ENCODE peak calls at places on chromosome 13, in ten cellular contexts. R is suprapubic skin, J is left ventricle myocardium inferior, L is A673, E is left lung, Y is heart right ventricle, B is GM12878, Q is DND-41, O is spleen, H is HepG2. V is an unnamed sample. For H3K36me3, the result is how much of the 10 kb centered on the place peaks cover.

GRCh38 chr13:106529415-106530208 is 5.8 kb downstream of the EFNB2 start:
- DNase-seq in R (no peak), J (no peak), L (no peak), E (no peak), Y (no peak), B (no peak), Q (no peak), O (no peak), H (no peak), V (no peak)

GRCh38 chr13:77448689-77449088 is 86.8 kb upstream of the SCEL start:
- DNase-seq in R (no peak), J (no peak), L (no peak), E (no peak), Y (no peak), B (no peak), Q (no peak), O (no peak), H (no peak), V (no peak)

GRCh38 chr13:28574617-28575142 is 79.8 kb upstream of the FLT1 start:
- DNase-seq in R (no peak), J (no peak), L (peak), E (no peak), Y (no peak), B (peak), Q (no peak), O (no peak), H (peak), V (no peak)

GRCh38 chr13:46382224-46382623 is 4.8 kb downstream of the RUBCNL start:
- DNase-seq in R (no peak), J (no peak), L (no peak), E (no peak), Y (no peak), B (no peak), Q (no peak), O (no peak), H (no peak), V (no peak)

GRCh38 chr13:111876506-111876905 is 190.4 kb upstream of the SOX1 start:
- DNase-seq in R (no peak), J (no peak), L (no peak), E (peak), Y (no peak), B (no peak), Q (no peak), O (no peak), H (no peak), V (no peak)

GRCh38 chr13:94459116-94459515 is 20.4 kb downstream of the DCT start:
- DNase-seq in R (no peak), J (no peak), L (no peak), E (no peak), Y (no peak), B (no peak), Q (no peak), O (no peak), H (no peak), V (no peak)

GRCh38 chr13:106523566-106523965 is 11.9 kb downstream of the EFNB2 start:
- DNase-seq in R (no peak), J (no peak), L (no peak), E (no peak), Y (no peak), B (no peak), Q (no peak), O (no peak), H (no peak), V (no peak)

GRCh38 chr13:103694471-103694870 is 628.3 kb upstream of the SLC10A2 start:
- DNase-seq in R (no peak), J (no peak), L (no peak), E (no peak), Y (no peak), B (no peak), Q (no peak), O (no peak), H (no peak), V (no peak)

GRCh38 chr13:77874406-77874805 is 44.2 kb downstream of the EDNRB start:
- DNase-seq in R (no peak), J (no peak), L (no peak), E (no peak), Y (no peak), B (no peak), Q (no peak), O (no peak), H (no peak), V (no peak)

GRCh38 chr13:36763322-36763721 is 55.7 kb upstream of the RFXAP start:
- DNase-seq in R (no peak), J (no peak), L (peak), E (no peak), Y (no peak), B (no peak), Q (no peak), O (no peak), H (no peak), V (no peak)

GRCh38 chr13:109436055-109436622 is 350.2 kb downstream of the IRS2 start:
- DNase-seq in R (no peak), J (no peak), L (no peak), E (no peak), Y (no peak), B (no peak), Q (no peak), O (no peak), H (no peak), V (no peak)

GRCh38 chr13:112012705-112013085 is 54.3 kb upstream of the SOX1 start:
- DNase-seq in R (no peak), J (no peak), L (no peak), E (no peak), Y (no peak), B (no peak), Q (no peak), O (no peak), H (no peak), V (no peak)

GRCh38 chr13:50826035-50826434 is 17.5 kb downstream of the DLEU7 start:
- DNase-seq in R (no peak), J (no peak), L (no peak), E (no peak), Y (no peak), B (no peak), Q (no peak), O (no peak), H (no peak), V (no peak)

GRCh38 chr13:24221007-24221406 is 60.5 kb downstream of the SPATA13 start:
- DNase-seq in R (no peak), J (no peak), L (no peak), E (no peak), Y (no peak), B (no peak), Q (no peak), O (no peak), H (peak), V (no peak)

GRCh38 chr13:25971499-25972145 is 80.2 kb downstream of the SHISA2 start:
- DNase-seq in R (no peak), J (no peak), L (no peak), E (no peak), Y (no peak), B (no peak), Q (peak), O (peak), H (no peak), V (no peak)

GRCh38 chr13:75704942-75705320 is 68.8 kb downstream of the LMO7 start:
- DNase-seq in R (peak), J (no peak), L (no peak), E (peak), Y (no peak), B (no peak), Q (no peak), O (no peak), H (no peak), V (peak)

GRCh38 chr13:48797761-48798160 is 144.0 kb downstream of the CYSLTR2 start:
- DNase-seq in R (no peak), J (no peak), L (no peak), E (no peak), Y (no peak), B (no peak), Q (no peak), O (no peak), H (no peak), V (no peak)

GRCh38 chr13:70568571-70568970 is 460.3 kb upstream of the KLHL1 start:
- DNase-seq in R (no peak), J (no peak), L (peak), E (no peak), Y (no peak), B (peak), Q (no peak), O (no peak), H (peak), V (no peak)

GRCh38 chr13:54206601-54207000 is 1178.0 kb downstream of the OLFM4 start:
- DNase-seq in R (no peak), J (no peak), L (no peak), E (no peak), Y (no peak), B (no peak), Q (no peak), O (no peak), H (no peak), V (no peak)

GRCh38 chr13:106477303-106477702 is 58.2 kb downstream of the EFNB2 start:
- DNase-seq in R (no peak), J (no peak), L (no peak), E (no peak), Y (no peak), B (no peak), Q (no peak), O (no peak), H (no peak), V (no peak)

GRCh38 chr13:62327367-62327766 is 911.7 kb upstream of the PCDH20 start:
- DNase-seq in R (no peak), J (no peak), L (no peak), E (no peak), Y (no peak), B (no peak), Q (no peak), O (no peak), H (no peak), V (no peak)

GRCh38 chr13:73608731-73609485 is 525.3 kb downstream of the KLF12 start:
- DNase-seq in R (no peak), J (no peak), L (no peak), E (no peak), Y (no peak), B (no peak), Q (no peak), O (no peak), H (no peak), V (no peak)

GRCh38 chr13:44768775-44769578 is 192.8 kb upstream of the TSC22D1 start:
- DNase-seq in R (no peak), J (no peak), L (no peak), E (no peak), Y (no peak), B (peak), Q (no peak), O (no peak), H (no peak), V (no peak)

GRCh38 chr13:49678172-49678914 is 12.9 kb downstream of the EBPL start:
- DNase-seq in R (no peak), J (no peak), L (no peak), E (no peak), Y (no peak), B (no peak), Q (no peak), O (no peak), H (no peak), V (no peak)

GRCh38 chr13:36885901-36886300 is 34.1 kb downstream of the SMAD9 start:
- DNase-seq in R (no peak), J (no peak), L (no peak), E (no peak), Y (no peak), B (no peak), Q (no peak), O (no peak), H (no peak), V (no peak)

GRCh38 chr13:108020027-108020426 is 195.3 kb downstream of the LIG4 start:
- DNase-seq in R (no peak), J (no peak), L (no peak), E (no peak), Y (no peak), B (no peak), Q (no peak), O (no peak), H (no peak), V (no peak)

DNA sequence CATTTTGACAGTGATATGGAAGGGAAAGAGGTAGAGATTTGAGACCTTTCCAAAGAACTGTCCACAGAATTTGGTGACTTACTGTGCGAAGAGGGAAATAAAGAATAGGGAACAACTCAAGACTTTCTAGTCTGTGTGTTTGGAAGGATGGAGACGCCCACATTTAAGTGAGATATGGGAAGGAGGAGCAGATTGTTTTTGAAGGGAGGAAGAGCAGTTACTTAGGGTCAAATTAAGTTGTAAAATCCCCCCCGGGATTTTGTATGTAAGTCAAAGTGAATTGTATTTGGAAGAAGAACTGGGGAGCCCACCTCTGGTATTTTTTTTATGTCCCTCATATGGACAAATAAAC is 1.2 kb downstream of the USPL1 start:
- DNase-seq in R (no peak), J (no peak), L (no peak), E (no peak), Y (no peak), B (no peak), Q (no peak), O (no peak), H (no peak), V (no peak)
- H3K4me3 ChIP-seq in R (peak), J (peak), L (peak), E (peak), Y (peak), B (peak), Q (peak), O (peak), H (peak), V (peak)

DNA sequence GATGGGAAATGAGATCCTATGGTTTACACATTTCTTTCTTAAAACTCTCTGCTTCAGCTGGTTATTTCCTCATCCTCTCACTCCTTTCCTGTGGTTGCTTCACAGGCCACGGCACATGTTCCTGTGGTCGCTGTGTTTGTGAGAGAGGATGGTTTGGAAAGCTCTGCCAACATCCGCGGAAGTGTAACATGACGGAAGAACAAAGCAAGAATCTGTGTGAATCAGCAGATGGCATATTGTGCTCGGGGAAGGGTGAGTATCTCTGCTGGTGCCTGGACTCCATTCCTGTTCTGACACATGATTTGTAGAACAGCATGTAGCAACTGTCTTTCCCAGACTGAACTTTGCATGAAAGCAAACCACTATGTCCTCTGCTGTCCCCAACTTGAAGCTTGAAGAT is 254.2 kb downstream of the ITGBL1 start:
- DNase-seq in R (peak), J (no peak), L (peak), E (no peak), Y (no peak), B (no peak), Q (peak), O (no peak), H (peak), V (no peak)
- TF ChIP-seq CTCF in R (no peak), J (no peak), L (no peak), E (no peak), Y (no peak), B (no peak), Q (peak), O (no peak), H (no peak), V (no peak)

GRCh38 chr13:113513761-113514160 is 23.2 kb upstream of the DCUN1D2 start:
- DNase-seq in R (no peak), J (no peak), L (no peak), E (no peak), Y (no peak), B (no peak), Q (no peak), O (no peak), H (no peak), V (no peak)
- H3K36me3 ChIP-seq in R (under half), J (half or more), L (under half), E (under half), Y (half or more), B (under half), Q (under half), O (under half), H (under half), V (under half)

GRCh38 chr13:41006296-41006695 is 12.8 kb downstream of the ELF1 start:
- DNase-seq in R (no peak), J (no peak), L (no peak), E (no peak), Y (no peak), B (no peak), Q (peak), O (no peak), H (no peak), V (no peak)
- H3K4me3 ChIP-seq in R (no peak), J (no peak), L (no peak), E (no peak), Y (no peak), B (peak), Q (no peak), O (no peak), H (no peak), V (no peak)

GRCh38 chr13:66618702-66619101 is 611.4 kb downstream of the PCDH9 start:
- DNase-seq in R (no peak), J (no peak), L (peak), E (no peak), Y (no peak), B (no peak), Q (no peak), O (no peak), H (peak), V (no peak)
- TF ChIP-seq CTCF in R (no peak), J (peak), L (peak), E (no peak), Y (no peak), B (peak), Q (peak), O (peak), H (peak), V (peak)

GRCh38 chr13:110496281-110496680 is 65.2 kb downstream of the RAB20 start:
- DNase-seq in R (no peak), J (no peak), L (no peak), E (no peak), Y (no peak), B (no peak), Q (no peak), O (no peak), H (no peak), V (no peak)
- H3K36me3 ChIP-seq in R (half or more), J (half or more), L (under half), E (under half), Y (half or more), B (under half), Q (under half), O (under half), H (under half), V (under half)

DNA sequence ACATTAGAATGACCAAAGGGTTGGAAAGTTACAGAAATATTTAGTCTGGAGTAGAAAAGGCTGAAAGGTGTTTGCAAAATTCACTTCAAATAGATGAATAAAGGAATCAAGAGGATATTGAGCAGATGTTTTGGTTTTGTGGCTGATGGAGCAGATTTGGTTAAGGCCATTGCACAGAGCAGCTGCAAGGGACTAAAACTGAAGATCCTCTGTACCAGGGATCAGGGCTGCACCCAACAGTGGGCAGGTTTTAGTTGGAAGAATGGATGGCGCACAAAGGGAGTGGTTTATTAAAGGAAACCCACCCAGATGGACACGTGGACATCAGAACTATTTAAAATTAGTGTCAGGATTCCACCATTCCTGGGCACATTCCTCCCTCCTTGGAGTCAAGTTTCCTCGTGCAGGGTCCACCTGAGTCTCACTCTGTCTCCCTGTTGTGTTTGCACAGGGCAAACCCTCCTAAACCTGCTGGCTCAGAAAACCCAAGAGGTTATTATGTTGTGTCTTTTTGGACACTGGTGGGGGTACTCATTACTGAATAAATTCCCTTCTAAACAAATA is 9.2 kb upstream of the UBAC2 start:
- DNase-seq in R (no peak), J (no peak), L (no peak), E (no peak), Y (no peak), B (no peak), Q (no peak), O (no peak), H (no peak), V (no peak)
- H3K4me3 ChIP-seq in R (no peak), J (no peak), L (no peak), E (no peak), Y (no peak), B (no peak), Q (no peak), O (no peak), H (no peak), V (no peak)